ENCODE peak calls at places on chromosomes 5 and 9, in ten cellular contexts. Q, P, F, M, Y, K, R, A, T and G are unnamed samples.

GRCh38 chr5:2094616-2094995 is 211.9 kb upstream of the IRX4 start:
- DNase-seq in Q (no peak), P (peak), F (no peak), M (no peak), Y (no peak), K (no peak), R (no peak), A (no peak), T (no peak), G (no peak)

GRCh38 chr5:110536120-110537115 is 190.1 kb downstream of the TMEM232 start:
- DNase-seq in Q (no peak), P (no peak), F (no peak), M (no peak), Y (peak), K (no peak), R (no peak), A (peak), T (no peak), G (no peak)

GRCh38 chr5:126527892-126528291 is 67.1 kb downstream of the ALDH7A1 start:
- DNase-seq in Q (no peak), P (peak), F (no peak), M (no peak), Y (no peak), K (no peak), R (no peak), A (peak), T (no peak), G (no peak)

GRCh38 chr5:151223447-151224264 is at the start of gene CCDC69:
- DNase-seq in Q (peak), P (peak), F (peak), M (peak), Y (peak), K (peak), R (peak), A (peak), T (peak), G (no peak)

GRCh38 chr5:143968071-143968878 is 156.3 kb downstream of the HMHB1 start:
- DNase-seq in Q (no peak), P (peak), F (peak), M (peak), Y (no peak), K (no peak), R (no peak), A (peak), T (no peak), G (peak)

GRCh38 chr5:44691811-44692210 is 116.9 kb upstream of the MRPS30 start:
- DNase-seq in Q (no peak), P (no peak), F (no peak), M (no peak), Y (no peak), K (no peak), R (no peak), A (no peak), T (no peak), G (no peak)

GRCh38 chr5:175884214-175884613 is 12.8 kb downstream of the CPLX2 start:
- DNase-seq in Q (no peak), P (no peak), F (no peak), M (no peak), Y (no peak), K (no peak), R (no peak), A (no peak), T (no peak), G (no peak)

GRCh38 chr9:70131296-70131695 is 87.6 kb downstream of the MAMDC2 start:
- DNase-seq in Q (no peak), P (no peak), F (no peak), M (no peak), Y (no peak), K (no peak), R (no peak), A (no peak), T (no peak), G (no peak)